ENCODE peak calls at places on chromosomes 1 and 21, in nine cellular contexts. N, I, G, X, Z, H, S, A and J are unnamed samples.

GRCh38 chr1:231931846-231932454 is 305.4 kb downstream of the DISC1 start:
- DNase-seq in G (no peak), X (no peak), H (peak), A (no peak), N (no peak), I (peak), S (no peak), Z (no peak), J (no peak)

GRCh38 chr1:7424352-7424890 is 346.7 kb upstream of the VAMP3 start:
- DNase-seq in N (no peak), A (no peak), H (no peak), G (peak), I (no peak), X (no peak), S (no peak), Z (no peak), J (no peak)

GRCh38 chr1:173669491-173669941 is at the start of gene ANKRD45:
- DNase-seq in Z (no peak), N (no peak), G (peak), A (no peak), I (no peak), X (peak), H (peak), S (peak), J (no peak)

GRCh38 chr1:20721117-20722061 is 3.6 kb upstream of the KIF17 start:
- DNase-seq in H (no peak), Z (no peak), A (no peak), G (no peak), N (no peak), S (no peak), X (no peak), I (no peak), J (no peak)

GRCh38 chr21:42565886-42566523 is 52.4 kb downstream of the SLC37A1 start:
- DNase-seq in X (no peak), A (no peak), Z (no peak), H (no peak), I (no peak), N (no peak), S (no peak), G (no peak), J (no peak)

GRCh38 chr1:15418811-15419515 is 9.3 kb downstream of the EFHD2 start:
- DNase-seq in A (no peak), N (no peak), X (no peak), G (peak), Z (no peak), S (peak), H (no peak), I (no peak), J (no peak)

GRCh38 chr1:61388586-61388985 is 306.2 kb downstream of the NFIA start:
- DNase-seq in G (peak), X (no peak), S (peak), N (no peak), I (no peak), H (no peak), A (no peak), Z (peak), J (no peak)

GRCh38 chr1:209383907-209384709 is 199.4 kb upstream of the CAMK1G start:
- DNase-seq in S (no peak), G (no peak), H (no peak), N (no peak), Z (peak), X (no peak), I (no peak), A (no peak), J (no peak)

GRCh38 chr1:40782371-40782956 is 1.1 kb upstream of the KCNQ4 start:
- DNase-seq in Z (no peak), I (no peak), S (peak), A (no peak), N (peak), X (no peak), G (no peak), H (peak), J (no peak)

GRCh38 chr1:231319080-231319479 is 18.6 kb downstream of the EXOC8 start:
- DNase-seq in H (no peak), I (no peak), G (no peak), X (no peak), N (no peak), Z (no peak), A (no peak), S (no peak), J (no peak)

GRCh38 chr1:235953801-235954200 is 87.1 kb upstream of the LYST start:
- DNase-seq in S (peak), Z (peak), A (peak), X (no peak), G (peak), N (no peak), I (no peak), H (no peak), J (no peak)

GRCh38 chr1:31985430-31985829 is 28.2 kb upstream of the KHDRBS1 start:
- DNase-seq in I (no peak), N (no peak), X (no peak), G (peak), S (peak), A (no peak), Z (no peak), H (no peak), J (no peak)

GRCh38 chr1:160705176-160705745 is 6.4 kb downstream of the CD48 start:
- DNase-seq in A (no peak), I (no peak), S (no peak), H (no peak), X (no peak), G (no peak), Z (no peak), N (no peak), J (no peak)

GRCh38 chr1:143699115-143699514 is 272.7 kb downstream of the FAM72C start:
- DNase-seq in Z (no peak), N (no peak), H (no peak), S (no peak), I (no peak), X (no peak), A (no peak), G (no peak), J (no peak)

GRCh38 chr1:89609339-89609725 is 23.6 kb upstream of the LRRC8C start:
- DNase-seq in Z (no peak), H (no peak), G (no peak), I (no peak), A (no peak), S (no peak), X (no peak), N (no peak), J (no peak)

GRCh38 chr1:200971955-200972711 is 51.4 kb downstream of the KIF21B start:
- DNase-seq in Z (peak), X (peak), H (peak), N (peak), I (peak), A (peak), G (peak), S (peak), J (peak)

GRCh38 chr21:30605968-30606367 is 5.1 kb downstream of the KRTAP22-1 start:
- DNase-seq in N (no peak), I (no peak), S (no peak), H (no peak), Z (no peak), A (no peak), G (no peak), X (no peak), J (no peak)

GRCh38 chr21:40404319-40404906 is 442.5 kb downstream of the DSCAM start:
- DNase-seq in H (no peak), X (no peak), G (no peak), N (peak), S (peak), I (no peak), A (no peak), Z (no peak), J (no peak)

GRCh38 chr1:213759359-213760181 is 228.2 kb upstream of the PROX1 start:
- DNase-seq in G (no peak), I (no peak), A (no peak), X (no peak), H (no peak), Z (no peak), S (no peak), N (peak), J (no peak)

GRCh38 chr1:153308540-153308939 is 4.2 kb downstream of the PGLYRP3 start:
- DNase-seq in H (no peak), Z (no peak), N (no peak), I (no peak), S (no peak), A (no peak), G (no peak), X (no peak), J (no peak)

GRCh38 chr1:16241116-16241763 is 4.3 kb upstream of the CPLANE2 start:
- DNase-seq in I (no peak), H (no peak), A (no peak), G (no peak), N (peak), X (no peak), Z (no peak), S (no peak), J (no peak)

GRCh38 chr1:38283736-38284470 is 237.3 kb upstream of the POU3F1 start:
- DNase-seq in Z (no peak), N (no peak), G (no peak), A (no peak), H (peak), I (no peak), X (no peak), S (no peak), J (no peak)

GRCh38 chr1:9197186-9198099 is 37.1 kb upstream of the H6PD start:
- DNase-seq in H (no peak), S (no peak), X (no peak), N (no peak), A (no peak), I (no peak), G (no peak), Z (no peak), J (no peak)

GRCh38 chr1:171794085-171794484 is 12.6 kb downstream of the METTL13 start:
- DNase-seq in N (no peak), X (no peak), S (peak), A (peak), I (no peak), H (no peak), Z (peak), G (peak), J (no peak)